ENCODE peak calls at places on chromosome 5, in five cellular contexts. O, P, M, U and G are unnamed samples.

GRCh38 chr5:34584165-34584564 is 72.0 kb upstream of the RAI14 start:
- DNase-seq in M (peak), O (no peak), P (no peak), U (no peak), G (peak)

GRCh38 chr5:156913719-156914370 is 49.2 kb downstream of the TIMD4 start:
- DNase-seq in U (no peak), M (peak), O (peak), P (peak), G (peak)

GRCh38 chr5:60649288-60649917 is 50.6 kb downstream of the DEPDC1B start:
- DNase-seq in M (no peak), P (peak), O (no peak), U (no peak), G (no peak)

GRCh38 chr5:83914662-83915418 is 194.2 kb upstream of the HAPLN1 start:
- DNase-seq in P (no peak), U (no peak), M (no peak), O (no peak), G (no peak)

GRCh38 chr5:79962580-79963222 is 28.4 kb downstream of the MTX3 start:
- DNase-seq in U (no peak), O (no peak), P (no peak), M (no peak), G (no peak)

GRCh38 chr5:138453630-138454029 is 11.6 kb upstream of the EGR1 start:
- DNase-seq in M (no peak), P (no peak), U (no peak), O (no peak), G (no peak)

GRCh38 chr5:167639761-167640160 is 651.7 kb upstream of the WWC1 start:
- DNase-seq in U (no peak), P (no peak), O (no peak), M (no peak), G (no peak)

GRCh38 chr5:157857821-157858526 is 971 bp downstream of the CLINT1 start:
- DNase-seq in P (no peak), M (no peak), U (no peak), O (peak), G (no peak)

GRCh38 chr5:111962906-111963305 is 205.9 kb upstream of the NREP start:
- DNase-seq in U (no peak), O (no peak), P (no peak), M (no peak), G (no peak)